ENCODE peak calls at places on chromosomes 16 and 17, in four cellular contexts. One of them, this sample, is unnamed.

GRCh38 chr17:21094298-21094704 is 32.5 kb upstream of the DHRS7B start:
- DNase-seq in pancreas: no peak
- DNase-seq in stimulated activated CD4-positive, alpha-beta T cell treated with anti-CD3 and anti-CD28 coated beads, Interleukin-1b, Interleukin-23, amount 100 ng/mL, for 24 hours: no peak
- DNase-seq in GM20000: no peak
- DNase-seq in this sample: no peak

GRCh38 chr17:50221500-50222480 is 20.4 kb upstream of the COL1A1 start:
- DNase-seq in pancreas: no peak
- DNase-seq in stimulated activated CD4-positive, alpha-beta T cell treated with anti-CD3 and anti-CD28 coated beads, Interleukin-1b, Interleukin-23, amount 100 ng/mL, for 24 hours: no peak
- DNase-seq in GM20000: peak
- DNase-seq in this sample: peak

GRCh38 chr16:15808071-15808470 is 48.8 kb downstream of the MYH11 start:
- DNase-seq in pancreas: no peak
- DNase-seq in stimulated activated CD4-positive, alpha-beta T cell treated with anti-CD3 and anti-CD28 coated beads, Interleukin-1b, Interleukin-23, amount 100 ng/mL, for 24 hours: no peak
- DNase-seq in GM20000: no peak
- DNase-seq in this sample: no peak

GRCh38 chr16:14309906-14310305 is 238.8 kb downstream of the MRTFB start:
- DNase-seq in pancreas: no peak
- DNase-seq in stimulated activated CD4-positive, alpha-beta T cell treated with anti-CD3 and anti-CD28 coated beads, Interleukin-1b, Interleukin-23, amount 100 ng/mL, for 24 hours: no peak
- DNase-seq in GM20000: no peak
- DNase-seq in this sample: no peak

GRCh38 chr17:34542700-34543336 is 36.6 kb upstream of the TMEM132E start:
- DNase-seq in pancreas: no peak
- DNase-seq in stimulated activated CD4-positive, alpha-beta T cell treated with anti-CD3 and anti-CD28 coated beads, Interleukin-1b, Interleukin-23, amount 100 ng/mL, for 24 hours: peak
- DNase-seq in GM20000: peak
- DNase-seq in this sample: no peak

GRCh38 chr17:57990037-57990436 is 2.0 kb upstream of the VEZF1 start:
- DNase-seq in pancreas: no peak
- DNase-seq in stimulated activated CD4-positive, alpha-beta T cell treated with anti-CD3 and anti-CD28 coated beads, Interleukin-1b, Interleukin-23, amount 100 ng/mL, for 24 hours: no peak
- DNase-seq in GM20000: no peak
- DNase-seq in this sample: no peak

GRCh38 chr16:17775061-17775460 is 304.3 kb upstream of the XYLT1 start:
- DNase-seq in pancreas: no peak
- DNase-seq in stimulated activated CD4-positive, alpha-beta T cell treated with anti-CD3 and anti-CD28 coated beads, Interleukin-1b, Interleukin-23, amount 100 ng/mL, for 24 hours: no peak
- DNase-seq in GM20000: no peak
- DNase-seq in this sample: no peak

GRCh38 chr16:11783319-11784047 is 13.6 kb downstream of the ZC3H7A start:
- DNase-seq in pancreas: no peak
- DNase-seq in stimulated activated CD4-positive, alpha-beta T cell treated with anti-CD3 and anti-CD28 coated beads, Interleukin-1b, Interleukin-23, amount 100 ng/mL, for 24 hours: no peak
- DNase-seq in GM20000: peak
- DNase-seq in this sample: no peak

GRCh38 chr17:45230787-45231480 is 9.2 kb downstream of the FMNL1 start:
- DNase-seq in pancreas: peak
- DNase-seq in stimulated activated CD4-positive, alpha-beta T cell treated with anti-CD3 and anti-CD28 coated beads, Interleukin-1b, Interleukin-23, amount 100 ng/mL, for 24 hours: no peak
- DNase-seq in GM20000: no peak
- DNase-seq in this sample: no peak

GRCh38 chr17:59743842-59744241 is 36.4 kb downstream of the VMP1 start:
- DNase-seq in pancreas: no peak
- DNase-seq in stimulated activated CD4-positive, alpha-beta T cell treated with anti-CD3 and anti-CD28 coated beads, Interleukin-1b, Interleukin-23, amount 100 ng/mL, for 24 hours: no peak
- DNase-seq in GM20000: no peak
- DNase-seq in this sample: no peak

GRCh38 chr17:38705803-38706624 is 941 bp downstream of the MLLT6 start:
- DNase-seq in pancreas: no peak
- DNase-seq in stimulated activated CD4-positive, alpha-beta T cell treated with anti-CD3 and anti-CD28 coated beads, Interleukin-1b, Interleukin-23, amount 100 ng/mL, for 24 hours: no peak
- DNase-seq in GM20000: peak
- DNase-seq in this sample: peak

GRCh38 chr16:79089735-79090284 is 510.7 kb downstream of the MAF start:
- DNase-seq in pancreas: no peak
- DNase-seq in stimulated activated CD4-positive, alpha-beta T cell treated with anti-CD3 and anti-CD28 coated beads, Interleukin-1b, Interleukin-23, amount 100 ng/mL, for 24 hours: no peak
- DNase-seq in GM20000: no peak
- DNase-seq in this sample: peak

GRCh38 chr17:55320594-55321506 is 56.1 kb downstream of the HLF start:
- DNase-seq in pancreas: no peak
- DNase-seq in stimulated activated CD4-positive, alpha-beta T cell treated with anti-CD3 and anti-CD28 coated beads, Interleukin-1b, Interleukin-23, amount 100 ng/mL, for 24 hours: no peak
- DNase-seq in GM20000: no peak
- DNase-seq in this sample: no peak

GRCh38 chr17:4658478-4659305 is 17.2 kb upstream of the ALOX15 start:
- DNase-seq in pancreas: no peak
- DNase-seq in stimulated activated CD4-positive, alpha-beta T cell treated with anti-CD3 and anti-CD28 coated beads, Interleukin-1b, Interleukin-23, amount 100 ng/mL, for 24 hours: no peak
- DNase-seq in GM20000: peak
- DNase-seq in this sample: no peak

GRCh38 chr17:31147507-31148202 is 52.9 kb downstream of the NF1 start:
- DNase-seq in pancreas: no peak
- DNase-seq in stimulated activated CD4-positive, alpha-beta T cell treated with anti-CD3 and anti-CD28 coated beads, Interleukin-1b, Interleukin-23, amount 100 ng/mL, for 24 hours: no peak
- DNase-seq in GM20000: no peak
- DNase-seq in this sample: no peak

GRCh38 chr16:85168732-85169256 is 56.5 kb upstream of the CIBAR2 start:
- DNase-seq in pancreas: peak
- DNase-seq in stimulated activated CD4-positive, alpha-beta T cell treated with anti-CD3 and anti-CD28 coated beads, Interleukin-1b, Interleukin-23, amount 100 ng/mL, for 24 hours: no peak
- DNase-seq in GM20000: peak
- DNase-seq in this sample: no peak

GRCh38 chr16:69195371-69196029 is 8.5 kb downstream of the SNTB2 start:
- DNase-seq in pancreas: no peak
- DNase-seq in stimulated activated CD4-positive, alpha-beta T cell treated with anti-CD3 and anti-CD28 coated beads, Interleukin-1b, Interleukin-23, amount 100 ng/mL, for 24 hours: no peak
- DNase-seq in GM20000: no peak
- DNase-seq in this sample: no peak

GRCh38 chr16:25258856-25259179 is 1.2 kb upstream of the ZKSCAN2 start:
- DNase-seq in pancreas: no peak
- DNase-seq in stimulated activated CD4-positive, alpha-beta T cell treated with anti-CD3 and anti-CD28 coated beads, Interleukin-1b, Interleukin-23, amount 100 ng/mL, for 24 hours: no peak
- DNase-seq in GM20000: no peak
- DNase-seq in this sample: no peak

GRCh38 chr16:85542548-85542927 is 70.6 kb upstream of the GSE1 start:
- DNase-seq in pancreas: peak
- DNase-seq in stimulated activated CD4-positive, alpha-beta T cell treated with anti-CD3 and anti-CD28 coated beads, Interleukin-1b, Interleukin-23, amount 100 ng/mL, for 24 hours: no peak
- DNase-seq in GM20000: peak
- DNase-seq in this sample: no peak

GRCh38 chr17:77371117-77371887 is 230.5 kb downstream of the SEC14L1 start:
- DNase-seq in pancreas: peak
- DNase-seq in stimulated activated CD4-positive, alpha-beta T cell treated with anti-CD3 and anti-CD28 coated beads, Interleukin-1b, Interleukin-23, amount 100 ng/mL, for 24 hours: no peak
- DNase-seq in GM20000: no peak
- DNase-seq in this sample: peak

GRCh38 chr17:1957037-1957436 is 68.1 kb downstream of the RTN4RL1 start:
- DNase-seq in pancreas: no peak
- DNase-seq in stimulated activated CD4-positive, alpha-beta T cell treated with anti-CD3 and anti-CD28 coated beads, Interleukin-1b, Interleukin-23, amount 100 ng/mL, for 24 hours: no peak
- DNase-seq in GM20000: no peak
- DNase-seq in this sample: no peak